ENCODE peak calls at places on chromosomes 6 and 20, in eight cellular contexts. U, V, T, Q, G, H, R and W are unnamed samples.

GRCh38 chr6:143742955-143743255 is 65.1 kb downstream of the PHACTR2 start:
- DNase-seq in U (no peak), V (no peak), T (no peak), Q (no peak), G (no peak), H (no peak), R (no peak), W (no peak)

GRCh38 chr6:138653435-138653834 is 120.1 kb upstream of the CCDC28A start:
- DNase-seq in U (no peak), V (no peak), T (no peak), Q (no peak), G (no peak), H (no peak), R (no peak), W (no peak)

GRCh38 chr20:41499961-41500725 is 118.0 kb downstream of the CHD6 start:
- DNase-seq in U (no peak), V (no peak), T (no peak), Q (no peak), G (no peak), H (no peak), R (no peak), W (no peak)

GRCh38 chr6:38136547-38136946 is 317.0 kb downstream of the ZFAND3 start:
- DNase-seq in U (no peak), V (no peak), T (no peak), Q (no peak), G (no peak), H (no peak), R (no peak), W (no peak)

GRCh38 chr6:145887969-145888368 is 73.4 kb upstream of the FBXO30 start:
- DNase-seq in U (peak; percentile 58), V (peak; percentile 2), T (no peak), Q (peak; percentile 17), G (peak; percentile 64), H (peak; percentile 26), R (peak; percentile 12), W (peak; percentile 42)

GRCh38 chr6:16723833-16724232 is 37.4 kb downstream of the ATXN1 start:
- DNase-seq in U (no peak), V (no peak), T (no peak), Q (no peak), G (no peak), H (no peak), R (peak; percentile 41), W (peak; percentile 44)

GRCh38 chr6:134680021-134680420 is 269.9 kb downstream of the ALDH8A1 start:
- DNase-seq in U (no peak), V (no peak), T (no peak), Q (no peak), G (no peak), H (no peak), R (no peak), W (no peak)

GRCh38 chr6:35754452-35755321 is 17.9 kb downstream of the ARMC12 start:
- DNase-seq in U (no peak), V (no peak), T (no peak), Q (no peak), G (no peak), H (no peak), R (no peak), W (no peak)

GRCh38 chr6:137155830-137156229 is 17.6 kb downstream of the IL22RA2 start:
- DNase-seq in U (no peak), V (no peak), T (no peak), Q (peak; percentile 77), G (peak; percentile 49), H (no peak), R (no peak), W (no peak)

GRCh38 chr20:45817652-45818194 is 5.3 kb downstream of the UBE2C start:
- DNase-seq in U (no peak), V (no peak), T (no peak), Q (no peak), G (no peak), H (no peak), R (no peak), W (no peak)

GRCh38 chr6:119476554-119476953 is 127.0 kb upstream of the MAN1A1 start:
- DNase-seq in U (no peak), V (no peak), T (no peak), Q (no peak), G (no peak), H (no peak), R (no peak), W (no peak)

GRCh38 chr6:145080651-145081050 is 654.7 kb downstream of the EPM2A start:
- DNase-seq in U (no peak), V (no peak), T (no peak), Q (no peak), G (no peak), H (no peak), R (no peak), W (no peak)

GRCh38 chr20:54263266-54263665 is 55.4 kb downstream of the PFDN4 start:
- DNase-seq in U (no peak), V (no peak), T (no peak), Q (no peak), G (no peak), H (no peak), R (no peak), W (no peak)

GRCh38 chr6:131976545-131977061 is 25.4 kb upstream of the CCN2 start:
- DNase-seq in U (no peak), V (no peak), T (no peak), Q (no peak), G (no peak), H (no peak), R (no peak), W (no peak)

GRCh38 chr6:20454201-20454824 is 52.6 kb downstream of the E2F3 start:
- DNase-seq in U (no peak), V (no peak), T (no peak), Q (peak; percentile 40), G (no peak), H (no peak), R (no peak), W (no peak)

GRCh38 chr6:20458051-20458894 is 56.6 kb downstream of the E2F3 start:
- DNase-seq in U (no peak), V (no peak), T (no peak), Q (no peak), G (no peak), H (no peak), R (no peak), W (no peak)

GRCh38 chr6:20459682-20460081 is 58.0 kb downstream of the E2F3 start:
- DNase-seq in U (no peak), V (no peak), T (no peak), Q (no peak), G (no peak), H (no peak), R (no peak), W (no peak)

GRCh38 chr6:20455175-20456075 is 53.7 kb downstream of the E2F3 start:
- DNase-seq in U (no peak), V (no peak), T (no peak), Q (no peak), G (no peak), H (no peak), R (no peak), W (no peak)
- H3K27ac ChIP-seq in U (no peak overlapping the region), V (no peak overlapping the region), T (no peak overlapping the region), Q (no peak overlapping the region), G (no peak overlapping the region), H (no peak overlapping the region), R (peak overlapping the region; percentile 24), W (no peak overlapping the region)

DNA sequence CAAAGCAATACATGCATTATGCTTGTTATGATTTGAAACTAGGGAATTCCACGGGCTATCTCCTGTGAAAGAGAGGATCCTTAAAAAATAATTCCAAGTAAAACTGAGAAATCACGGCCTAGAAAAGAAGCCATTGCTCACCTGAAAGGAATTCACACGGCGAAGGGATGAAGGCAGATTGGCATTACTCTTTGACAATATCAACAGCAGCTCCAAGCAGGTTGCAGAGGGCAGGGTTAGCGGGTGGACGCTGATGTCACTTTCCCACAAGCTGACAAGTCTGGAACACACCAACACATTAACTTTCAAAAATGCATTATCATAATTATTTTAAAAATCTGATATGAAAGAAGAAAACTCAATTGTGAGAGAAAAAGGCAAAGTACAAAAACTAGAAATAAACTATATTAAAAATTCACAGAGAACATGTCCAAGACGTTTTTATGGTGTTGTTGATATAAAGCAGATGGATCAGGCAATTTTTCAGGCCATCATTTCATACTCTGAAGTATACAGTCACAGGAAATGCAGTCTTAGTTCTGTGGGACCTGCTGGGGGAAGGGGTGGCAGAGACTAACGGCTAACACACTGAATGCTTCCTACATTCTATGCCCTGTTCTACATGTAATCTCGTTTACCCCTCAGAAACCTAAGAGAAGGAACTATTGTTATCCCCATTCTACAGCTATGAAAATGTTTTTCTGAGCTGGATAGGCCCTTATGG is 108.3 kb downstream of the UBE3D start:
- DNase-seq in U (peak; percentile 58), V (no peak), T (no peak), Q (no peak), G (peak; percentile 45), H (no peak), R (no peak), W (no peak)
- H3K4me3 ChIP-seq in U (no peak overlapping the region), V (no peak overlapping the region), T (no peak overlapping the region), Q (no peak overlapping the region), G (no peak overlapping the region), H (no peak overlapping the region), R (no peak overlapping the region), W (no peak overlapping the region)

DNA sequence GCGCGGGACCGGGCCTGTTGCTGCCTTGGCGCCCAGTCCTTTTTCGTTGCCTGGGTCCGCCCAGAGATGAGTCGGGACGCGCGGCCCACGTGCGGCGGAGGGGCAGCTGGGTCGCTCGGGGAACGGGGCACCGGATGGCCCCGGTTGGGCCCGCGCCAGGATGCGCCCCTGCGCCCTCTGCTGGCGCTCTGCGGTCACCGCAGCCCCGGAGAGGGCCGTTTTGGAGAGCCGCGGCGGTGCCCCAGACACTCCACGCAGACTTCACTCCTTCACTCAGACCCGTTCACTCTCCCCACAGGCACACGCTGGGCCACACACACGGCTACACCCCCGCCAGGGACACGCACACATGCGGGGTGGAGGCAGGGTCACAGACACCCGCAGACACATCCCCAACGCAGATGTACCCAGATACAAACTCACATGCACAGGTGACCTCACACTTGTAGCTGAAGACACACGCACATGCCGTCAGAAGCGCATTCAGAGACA is 38.8 kb downstream of the SRC start:
- DNase-seq in U (peak; percentile 86), V (peak; percentile 65), T (peak; percentile 80), Q (peak; percentile 75), G (peak; percentile 74), H (peak; percentile 75), R (peak; percentile 76), W (peak; percentile 87)
- H3K27ac ChIP-seq in U (peak overlapping the region; percentile 87), V (no peak overlapping the region), T (no peak overlapping the region), Q (no peak overlapping the region), G (no peak overlapping the region), H (peak overlapping the region; percentile 49), R (no peak overlapping the region), W (no peak overlapping the region)

GRCh38 chr20:47455133-47456040 is 46.3 kb upstream of the NCOA3 start:
- DNase-seq in U (no peak), V (no peak), T (no peak), Q (no peak), G (no peak), H (no peak), R (no peak), W (no peak)
- H3K4me3 ChIP-seq in U (no peak overlapping the region), V (no peak overlapping the region), T (no peak overlapping the region), Q (no peak overlapping the region), G (no peak overlapping the region), H (no peak overlapping the region), R (no peak overlapping the region), W (no peak overlapping the region)

DNA sequence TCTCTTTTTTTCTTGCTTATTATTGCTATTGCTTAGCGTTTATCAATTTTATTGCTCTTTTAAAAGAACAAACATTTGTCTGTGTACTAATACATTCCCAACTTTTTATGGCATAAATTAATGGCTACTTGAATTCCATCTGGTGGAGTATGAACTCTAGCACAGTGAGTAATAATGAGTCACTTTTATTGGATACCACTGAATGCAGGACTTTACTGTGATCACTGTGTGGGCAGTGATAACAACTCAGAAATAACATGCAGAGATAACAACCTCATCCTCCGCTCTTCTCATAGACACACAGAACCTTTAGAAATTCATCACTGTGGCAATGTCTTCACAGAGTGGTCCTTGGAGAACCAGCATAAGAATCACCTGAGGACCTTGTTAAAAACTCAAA is 174.9 kb upstream of the PRND start:
- DNase-seq in U (no peak), V (no peak), T (no peak), Q (no peak), G (no peak), H (no peak), R (no peak), W (no peak)
- H3K27ac ChIP-seq in U (no peak overlapping the region), V (no peak overlapping the region), T (no peak overlapping the region), Q (no peak overlapping the region), G (no peak overlapping the region), H (no peak overlapping the region), R (no peak overlapping the region), W (no peak overlapping the region)